ENCODE peak calls at places on chromosome 22, in five cellular contexts. I is AG09309, J is pancreas, P is SK-N-SH, G is ascending aorta. R is an unnamed sample.

GRCh38 chr22:41480397-41480735 is 11.4 kb downstream of the ACO2 start:
- DNase-seq in I (no peak), J (no peak), P (no peak), G (no peak), R (no peak)

GRCh38 chr22:49771266-49772065 is 56.2 kb downstream of the BRD1 start:
- DNase-seq in I (no peak), J (no peak), P (no peak), G (no peak), R (no peak)

GRCh38 chr22:23675502-23676415 is 15.1 kb upstream of the RGL4 start:
- DNase-seq in I (no peak), J (peak; percentile 59), P (no peak), G (no peak), R (no peak)

GRCh38 chr22:46273432-46274148 is 5.8 kb downstream of the TTC38 start:
- DNase-seq in I (no peak), J (no peak), P (no peak), G (no peak), R (no peak)

GRCh38 chr22:44580756-44581435 is 82.9 kb upstream of the RTL6 start:
- DNase-seq in I (no peak), J (peak; percentile 5), P (no peak), G (no peak), R (peak; percentile 43)

GRCh38 chr22:17576475-17576874 is 13.2 kb downstream of the SLC25A18 start:
- DNase-seq in I (peak; percentile 87), J (no peak), P (no peak), G (no peak), R (no peak)

GRCh38 chr22:41274856-41275255 is 11.1 kb downstream of the RANGAP1 start:
- DNase-seq in I (no peak), J (no peak), P (no peak), G (no peak), R (no peak)

GRCh38 chr22:45179276-45180049 is 15.7 kb downstream of the NUP50 start:
- DNase-seq in I (no peak), J (no peak), P (no peak), G (no peak), R (no peak)

GRCh38 chr22:40415531-40416266 is 45.3 kb downstream of the SGSM3 start:
- DNase-seq in I (no peak), J (no peak), P (no peak), G (no peak), R (no peak)

GRCh38 chr22:27247691-27248434 is 553.7 kb downstream of the MN1 start:
- DNase-seq in I (no peak), J (peak; percentile 55), P (no peak), G (no peak), R (peak; percentile 84)

GRCh38 chr22:46731246-46732040 is 6.6 kb downstream of the CERK start:
- DNase-seq in I (no peak), J (peak; percentile 85), P (peak; percentile 50), G (no peak), R (no peak)

GRCh38 chr22:35631597-35631996 is 14.5 kb upstream of the MB start:
- DNase-seq in I (no peak), J (peak; percentile 60), P (peak; percentile 60), G (no peak), R (no peak)
- TF ChIP-seq CTCF in I (peak; percentile 54), J (no peak), P (peak; percentile 61), G (peak; percentile 25), R (no peak)

DNA sequence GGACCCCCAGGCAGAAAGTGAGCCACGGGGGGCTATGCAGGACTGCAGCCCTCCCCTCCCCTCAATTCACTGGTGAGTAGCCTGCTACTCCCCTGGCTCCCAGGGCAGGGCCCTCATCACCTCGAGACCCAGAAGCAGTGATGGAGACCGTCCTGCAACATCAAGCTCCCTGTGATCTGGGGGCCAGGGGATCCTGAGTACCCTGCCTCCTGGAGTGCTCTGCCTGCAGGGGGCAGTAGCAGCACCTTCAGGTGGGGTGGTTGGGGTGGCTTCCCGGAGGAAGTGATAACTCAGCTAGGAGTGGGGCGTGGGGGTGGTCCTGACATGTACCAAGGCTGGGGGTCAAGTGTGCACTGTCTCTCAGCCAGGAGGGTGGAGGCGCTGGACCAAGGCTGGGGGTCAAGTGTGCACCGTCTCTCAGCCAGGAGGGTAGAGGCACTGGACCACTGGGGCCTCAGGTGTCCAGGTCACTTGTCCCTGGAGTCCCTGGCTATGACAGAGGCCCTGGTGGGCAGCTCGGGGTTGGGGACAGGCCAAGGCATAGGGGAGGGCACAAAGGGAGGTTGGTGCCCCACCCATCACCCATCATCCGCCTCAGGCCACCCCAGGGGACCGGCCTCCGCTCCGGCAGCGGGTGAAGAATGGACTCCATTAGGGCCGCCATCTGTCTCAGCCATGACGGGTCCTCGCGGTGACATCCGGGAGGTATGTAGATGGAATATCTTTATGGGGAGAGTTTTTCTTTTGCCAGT is 9.4 kb downstream of the RTN4R start:
- DNase-seq in I (no peak), J (no peak), P (peak; percentile 50), G (no peak), R (no peak)
- TF ChIP-seq CTCF in I (peak; percentile 36), J (no peak), P (peak; percentile 41), G (no peak), R (no peak)

GRCh38 chr22:43270314-43270908 is 72.8 kb downstream of the SCUBE1 start:
- DNase-seq in I (no peak), J (no peak), P (no peak), G (no peak), R (no peak)
- TF ChIP-seq CTCF in I (peak; percentile 31), J (no peak), P (no peak), G (no peak), R (no peak)

DNA sequence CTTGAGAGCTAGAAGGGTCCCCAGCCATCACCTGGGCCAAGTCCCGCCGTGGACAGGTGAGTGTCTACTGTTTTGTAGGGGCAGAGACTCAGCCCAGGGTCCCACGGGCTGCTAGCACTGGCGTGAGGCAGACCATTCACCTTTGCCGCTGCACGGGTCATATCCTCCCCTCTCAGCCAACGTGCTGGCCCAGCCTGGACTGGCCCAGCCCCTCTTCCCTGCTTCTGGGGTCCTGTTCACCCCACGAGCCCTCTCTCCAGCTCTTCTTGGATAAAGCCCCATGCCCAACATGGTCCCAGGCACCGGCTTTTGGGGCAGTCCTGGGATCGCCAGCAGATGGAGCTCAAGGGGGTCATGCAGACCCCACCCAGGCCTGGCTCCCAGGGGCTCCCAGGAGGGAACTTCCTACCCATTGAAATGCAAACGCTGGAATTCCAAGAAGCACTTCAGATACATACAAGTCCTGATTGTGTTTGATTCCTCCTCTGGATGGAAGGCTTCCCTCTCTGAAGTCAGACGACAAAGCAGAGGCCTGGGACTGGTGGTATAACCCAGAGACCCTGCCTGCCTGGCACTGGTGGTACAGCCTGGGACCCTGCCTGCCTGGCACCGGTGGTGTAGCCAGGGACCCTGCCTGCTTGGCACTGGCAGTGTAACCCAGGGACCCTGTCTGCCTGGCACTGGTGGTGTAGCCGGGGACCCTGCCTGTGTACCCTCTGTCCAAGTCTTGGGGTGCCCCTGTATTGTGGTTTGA is 8.9 kb upstream of the SEPTIN5 start:
- DNase-seq in I (no peak), J (no peak), P (no peak), G (no peak), R (no peak)
- TF ChIP-seq CTCF in I (no peak), J (no peak), P (peak; percentile 13), G (no peak), R (no peak)

GRCh38 chr22:37318255-37319109 is 36.2 kb downstream of the CYTH4 start:
- DNase-seq in I (no peak), J (no peak), P (no peak), G (no peak), R (no peak)
- TF ChIP-seq CTCF in I (peak; percentile 24), J (no peak), P (peak; percentile 23), G (no peak), R (no peak)